ENCODE peak calls at places on chromosomes 6 and 20, in four cellular contexts. T, F, W and X are unnamed samples. For H3K27me3, the result is how much of the 10 kb centered on the place peaks cover.

GRCh38 chr6:139474145-139475108 is 100.0 kb upstream of the CITED2 start:
- DNase-seq in W (no peak), F (no peak), T (peak), X (no peak)

GRCh38 chr6:44005507-44005903 is 121.7 kb downstream of the MRPL14 start:
- DNase-seq in W (no peak), T (no peak), F (peak), X (no peak)

GRCh38 chr20:9392892-9393857 is 121.2 kb upstream of the LAMP5 start:
- DNase-seq in F (peak), T (peak), W (no peak), X (peak)

GRCh38 chr6:18122128-18123093 is at the start of gene NHLRC1:
- DNase-seq in F (peak), W (peak), T (peak), X (peak)

GRCh38 chr20:40863337-40863919 is 165.2 kb upstream of the TOP1 start:
- DNase-seq in W (no peak), T (no peak), F (no peak), X (no peak)

GRCh38 chr20:58890454-58891075 is 38.0 kb downstream of the GNAS start:
- DNase-seq in T (peak), F (peak), W (peak), X (peak)

GRCh38 chr20:62588458-62589149 is 53.7 kb upstream of the SLCO4A1 start:
- DNase-seq in F (no peak), W (no peak), T (no peak), X (no peak)

GRCh38 chr6:158751842-158752424 is 67.2 kb downstream of the EZR start:
- DNase-seq in T (no peak), W (no peak), F (no peak), X (no peak)

GRCh38 chr6:43737272-43738081 is 32.5 kb upstream of the VEGFA start:
- DNase-seq in F (no peak), T (peak), W (peak), X (no peak)

GRCh38 chr6:42766163-42766670 is 15.6 kb upstream of the BICRAL start:
- DNase-seq in T (no peak), F (no peak), W (no peak), X (no peak)

GRCh38 chr20:40689943-40690835 is 1.2 kb upstream of the MAFB start:
- DNase-seq in F (peak), W (peak), T (peak), X (peak)

GRCh38 chr6:40922281-40922680 is 116.7 kb downstream of the UNC5CL start:
- DNase-seq in W (no peak), F (no peak), T (no peak), X (no peak)

GRCh38 chr6:44386364-44386928 is 1.1 kb upstream of the CDC5L start:
- DNase-seq in F (no peak), W (peak), T (no peak), X (peak)

GRCh38 chr20:58130574-58130973 is 97.9 kb downstream of the ANKRD60 start:
- DNase-seq in W (peak), T (no peak), F (no peak), X (peak)

GRCh38 chr20:60299951-60300350 is 341.7 kb downstream of the CDH26 start:
- DNase-seq in F (no peak), T (no peak), W (no peak), X (no peak)

GRCh38 chr6:33577106-33577535 is 3.0 kb downstream of the BAK1 start:
- DNase-seq in W (peak), T (no peak), F (peak), X (peak)

GRCh38 chr6:14499804-14500203 is 382.2 kb downstream of the CD83 start:
- DNase-seq in F (no peak), T (peak), W (no peak), X (no peak)

GRCh38 chr6:151389640-151390275 is 1.6 kb downstream of the ZBTB2 start:
- DNase-seq in F (peak), W (peak), T (peak), X (peak)

GRCh38 chr6:144745434-144745833 is 460.3 kb downstream of the UTRN start:
- DNase-seq in F (no peak), T (no peak), W (no peak), X (no peak)

GRCh38 chr6:31081872-31082271 is 30.5 kb downstream of the C6orf15 start:
- DNase-seq in W (no peak), F (no peak), T (no peak), X (no peak)

GRCh38 chr20:55882286-55882685 is 123.0 kb downstream of the CBLN4 start:
- DNase-seq in F (no peak), T (no peak), W (no peak), X (no peak)

GRCh38 chr6:40936810-40937209 is 102.2 kb downstream of the UNC5CL start:
- DNase-seq in T (no peak), F (no peak), W (no peak), X (no peak)

DNA sequence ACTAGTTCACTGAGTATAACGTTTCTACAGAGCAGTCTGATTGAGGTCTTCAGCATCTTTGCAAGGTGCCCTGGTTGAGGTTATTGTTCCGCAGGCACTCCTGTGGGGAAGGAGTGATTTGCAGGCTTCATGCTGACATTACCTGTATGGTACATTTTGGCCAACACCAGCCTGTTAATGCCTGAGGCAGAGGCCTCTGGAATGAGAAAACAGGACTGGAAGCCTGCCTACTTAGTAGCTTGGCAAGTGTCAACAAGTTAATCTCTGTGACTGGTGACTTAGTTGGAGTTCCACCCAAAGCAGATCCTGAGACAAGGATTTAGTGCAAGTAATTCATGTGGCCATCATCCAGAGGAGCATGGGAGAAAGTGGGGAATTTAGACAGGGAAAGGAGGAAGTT is 24.6 kb downstream of the MAS1 start:
- DNase-seq in W (no peak), T (no peak), F (no peak), X (no peak)
- H3K27me3 ChIP-seq in W (under half), T (under half), F (under half), X (under half)

GRCh38 chr6:108250240-108250866 is 10.5 kb downstream of the SNX3 start:
- DNase-seq in W (no peak), F (no peak), T (peak), X (no peak)
- TF ChIP-seq CTCF in W (no peak), F (no peak), T (peak), X (no peak)

DNA sequence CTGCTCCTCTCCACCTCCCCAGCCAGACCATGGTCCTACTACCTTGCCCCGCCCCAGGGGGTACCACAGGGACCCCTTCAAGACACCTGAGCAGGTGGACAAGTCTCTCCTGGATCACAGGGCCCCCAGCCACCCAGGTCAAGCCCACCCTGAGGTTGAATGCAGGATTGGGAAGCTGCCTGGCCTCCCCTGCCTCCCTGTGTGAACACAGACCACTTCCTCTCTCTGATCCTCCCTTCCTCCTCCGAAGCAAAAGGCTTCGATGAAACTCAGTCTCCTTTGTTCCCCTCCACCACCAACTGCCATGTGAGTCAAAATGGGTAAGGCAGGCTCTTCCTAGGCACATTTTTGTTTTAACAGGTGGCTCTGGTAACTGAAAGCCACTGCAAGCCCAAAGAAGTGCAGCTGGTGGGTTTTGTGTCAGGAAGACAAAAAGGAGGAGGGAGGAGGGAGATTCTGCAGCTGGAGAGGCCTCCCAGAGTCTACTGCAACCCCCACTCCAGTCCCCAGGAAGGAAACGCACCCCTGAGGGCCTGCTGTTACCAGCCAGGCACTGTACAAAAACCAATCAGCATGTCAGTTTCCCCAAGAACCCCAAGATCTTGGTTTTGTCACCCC is 5.4 kb downstream of the ADA start:
- DNase-seq in F (no peak), T (peak), W (no peak), X (no peak)
- H3K27ac ChIP-seq in F (no peak), T (no peak), W (no peak), X (peak)

GRCh38 chr20:43448748-43449535 is 8.8 kb upstream of the SRSF6 start:
- DNase-seq in W (no peak), T (peak), F (no peak), X (no peak)

GRCh38 chr20:43451400-43451799 is 6.3 kb upstream of the SRSF6 start:
- DNase-seq in T (no peak), W (no peak), F (no peak), X (no peak)

GRCh38 chr20:43442310-43442880 is 15.3 kb upstream of the SRSF6 start:
- DNase-seq in W (no peak), T (peak), F (no peak), X (no peak)

GRCh38 chr20:43444107-43444506 is 13.6 kb upstream of the SRSF6 start:
- DNase-seq in W (no peak), T (no peak), F (no peak), X (no peak)

DNA sequence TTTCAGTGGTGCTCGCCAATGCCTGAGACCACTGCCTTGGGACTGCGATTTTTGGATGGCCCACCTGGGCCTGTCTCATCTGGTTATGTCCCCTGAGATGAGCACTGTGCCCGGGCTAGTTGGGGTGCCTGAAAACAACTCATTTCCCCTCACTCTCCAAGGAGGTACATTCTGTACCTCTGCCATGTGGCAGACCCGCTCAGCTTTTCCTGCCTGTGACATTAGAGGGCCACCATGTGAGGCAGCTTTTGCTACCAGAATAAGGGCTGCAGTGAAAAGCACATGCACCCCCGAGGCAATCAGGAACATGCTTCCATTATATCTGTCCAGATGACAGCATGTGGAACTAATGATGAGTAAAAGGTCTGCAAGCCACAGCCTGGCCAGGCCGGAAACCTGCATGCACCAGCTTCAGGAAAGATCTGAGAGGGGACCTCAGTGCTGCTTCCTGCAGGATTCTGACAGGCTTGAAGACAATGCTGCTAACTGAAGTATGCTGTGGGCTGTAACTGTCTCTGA is 11.3 kb upstream of the SRSF6 start:
- DNase-seq in T (no peak), W (no peak), F (no peak), X (no peak)
- H3K27me3 ChIP-seq in T (under half), W (half or more), F (under half), X (under half)

GRCh38 chr20:31578448-31579138 is 26.5 kb upstream of the ID1 start:
- DNase-seq in T (peak), F (no peak), W (no peak), X (no peak)
- TF ChIP-seq CTCF in T (peak), F (no peak), W (no peak), X (no peak)

GRCh38 chr6:13412639-13413465 is 74.5 kb downstream of the GFOD1 start:
- DNase-seq in T (no peak), W (no peak), F (no peak), X (no peak)
- H3K27ac ChIP-seq in T (no peak), W (no peak), F (peak), X (peak)

GRCh38 chr6:6005467-6006427 is 978 bp downstream of the NRN1 start:
- DNase-seq in T (peak), F (no peak), W (no peak), X (no peak)

GRCh38 chr6:6006428-6007310 is at the start of gene NRN1:
- DNase-seq in T (peak), F (no peak), W (no peak), X (no peak)

GRCh38 chr6:6008114-6008647 is 1.5 kb upstream of the NRN1 start:
- DNase-seq in T (no peak), W (no peak), F (no peak), X (no peak)

GRCh38 chr6:6007311-6008113 is 787 bp upstream of the NRN1 start:
- DNase-seq in W (peak), T (peak), F (peak), X (no peak)

DNA sequence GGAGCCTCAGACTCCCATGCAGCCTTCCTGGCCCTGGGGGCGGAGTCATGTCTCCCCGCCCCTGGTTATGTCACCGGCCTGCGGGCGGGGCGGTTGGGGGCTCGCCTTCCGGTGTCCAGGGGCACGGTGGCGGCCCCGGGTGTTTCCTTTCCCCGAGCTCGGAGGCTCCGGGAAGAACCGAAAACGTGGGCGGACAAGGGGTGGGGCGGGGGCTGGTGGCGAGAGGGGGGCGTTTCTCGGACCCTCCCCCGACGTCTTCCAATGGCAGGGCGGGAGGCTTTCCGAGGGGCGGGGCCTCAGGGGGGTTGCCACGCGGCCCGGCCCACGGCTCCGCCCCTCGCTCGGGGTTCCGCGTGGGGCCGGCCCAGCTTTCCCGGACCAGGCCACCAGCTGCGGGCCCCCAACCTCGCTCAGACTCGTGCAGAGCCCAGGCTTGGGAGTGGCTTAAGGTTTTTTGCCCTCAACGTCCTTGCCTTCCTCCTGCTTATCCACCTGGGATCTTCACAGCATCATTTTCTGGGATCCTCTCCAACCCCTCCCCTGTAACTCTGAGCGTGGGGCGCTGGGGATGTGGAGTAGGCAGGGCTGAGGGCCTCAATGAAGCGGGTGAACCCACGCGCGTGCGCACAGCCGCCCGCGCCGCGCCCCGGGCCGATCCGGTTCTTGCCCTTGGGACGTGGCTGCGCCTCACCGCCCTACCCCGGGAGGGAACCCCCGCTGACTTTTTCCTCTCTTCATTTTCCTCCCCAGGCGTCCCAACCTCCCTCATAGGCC is 2.1 kb upstream of the NRN1 start:
- DNase-seq in T (peak), W (peak), F (peak), X (no peak)
- H3K27me3 ChIP-seq in T (half or more), W (half or more), F (half or more), X (under half)